ENCODE peak calls at places on chromosomes 7 and 10, in six cellular contexts. J is neural progenitor cell, I is GM23338, L is thoracic aorta, C is Panc1, K is ovary. T is an unnamed sample.
A peak's percentile ranks its signal among the peaks of the same experiment; 100 is the strongest.

GRCh38 chr7:33418251-33418701 is 288.9 kb downstream of the BBS9 start:
- DNase-seq in J (peak; percentile 68), I (peak; percentile 66), L (no peak), C (no peak), K (no peak), T (no peak)

GRCh38 chr7:33692956-33693355 is 212.4 kb upstream of the BMPER start:
- DNase-seq in J (no peak), I (no peak), L (no peak), C (no peak), K (no peak), T (no peak)

GRCh38 chr7:4479367-4480039 is 202.6 kb upstream of the FOXK1 start:
- DNase-seq in J (peak; percentile 78), I (peak; percentile 94), L (no peak), C (peak; percentile 18), K (no peak), T (no peak)

GRCh38 chr10:71742301-71743098 is 22.9 kb upstream of the C10orf105 start:
- DNase-seq in J (no peak), I (no peak), L (no peak), C (no peak), K (no peak), T (no peak)

GRCh38 chr10:1589257-1589656 is 148.1 kb downstream of the ADARB2 start:
- DNase-seq in J (no peak), I (no peak), L (no peak), C (no peak), K (no peak), T (no peak)

GRCh38 chr10:112677689-112678088 is 230.7 kb downstream of the VTI1A start:
- DNase-seq in J (no peak), I (no peak), L (no peak), C (no peak), K (no peak), T (no peak)

GRCh38 chr10:29559996-29560395 is 74.8 kb downstream of the SVIL start:
- DNase-seq in J (no peak), I (no peak), L (no peak), C (no peak), K (no peak), T (no peak)

GRCh38 chr7:539731-540411 is 20.2 kb upstream of the PDGFA start:
- DNase-seq in J (no peak), I (no peak), L (no peak), C (no peak), K (no peak), T (no peak)

GRCh38 chr10:132068431-132069121 is 2.8 kb downstream of the JAKMIP3 start:
- DNase-seq in J (no peak), I (no peak), L (no peak), C (no peak), K (no peak), T (no peak)

GRCh38 chr7:63012633-63013183 is 985.9 kb upstream of the ZNF722 start:
- DNase-seq in J (no peak), I (no peak), L (no peak), C (no peak), K (no peak), T (no peak)

GRCh38 chr7:18495412-18496335 is at the start of gene HDAC9:
- DNase-seq in J (peak; percentile 83), I (peak; percentile 90), L (no peak), C (no peak), K (no peak), T (peak; percentile 69)

GRCh38 chr10:119445311-119445934 is 97.1 kb downstream of the RGS10 start:
- DNase-seq in J (peak; percentile 88), I (peak; percentile 92), L (no peak), C (peak; percentile 64), K (peak; percentile 78), T (peak; percentile 87)

DNA sequence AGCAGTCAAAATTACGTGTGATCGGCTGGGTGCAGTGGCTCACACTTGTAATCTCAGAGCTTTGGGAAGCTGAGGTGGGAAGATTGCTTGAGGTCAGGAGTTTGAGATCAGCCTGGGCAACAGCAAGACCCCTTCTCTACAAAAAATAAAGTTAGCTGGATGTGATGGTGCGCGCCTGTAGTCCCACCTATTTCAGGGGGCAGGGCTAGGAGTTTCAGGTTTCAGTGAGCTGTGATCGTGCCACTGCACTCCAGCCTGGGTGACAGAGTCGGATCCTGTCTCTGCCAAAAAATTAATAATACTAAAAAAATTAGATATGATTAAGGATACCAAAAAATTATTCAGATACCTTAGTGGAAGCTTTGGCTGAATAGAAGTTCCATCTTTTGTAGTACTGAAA is 136.4 kb downstream of the SDK1 start:
- DNase-seq in J (no peak), I (no peak), L (no peak), C (no peak), K (no peak), T (no peak)
- H3K4me3 ChIP-seq in J (no peak overlapping the region), I (no peak overlapping the region), L (no peak overlapping the region), C (peak overlapping the region; percentile 41), K (no peak overlapping the region), T (no peak overlapping the region)

DNA sequence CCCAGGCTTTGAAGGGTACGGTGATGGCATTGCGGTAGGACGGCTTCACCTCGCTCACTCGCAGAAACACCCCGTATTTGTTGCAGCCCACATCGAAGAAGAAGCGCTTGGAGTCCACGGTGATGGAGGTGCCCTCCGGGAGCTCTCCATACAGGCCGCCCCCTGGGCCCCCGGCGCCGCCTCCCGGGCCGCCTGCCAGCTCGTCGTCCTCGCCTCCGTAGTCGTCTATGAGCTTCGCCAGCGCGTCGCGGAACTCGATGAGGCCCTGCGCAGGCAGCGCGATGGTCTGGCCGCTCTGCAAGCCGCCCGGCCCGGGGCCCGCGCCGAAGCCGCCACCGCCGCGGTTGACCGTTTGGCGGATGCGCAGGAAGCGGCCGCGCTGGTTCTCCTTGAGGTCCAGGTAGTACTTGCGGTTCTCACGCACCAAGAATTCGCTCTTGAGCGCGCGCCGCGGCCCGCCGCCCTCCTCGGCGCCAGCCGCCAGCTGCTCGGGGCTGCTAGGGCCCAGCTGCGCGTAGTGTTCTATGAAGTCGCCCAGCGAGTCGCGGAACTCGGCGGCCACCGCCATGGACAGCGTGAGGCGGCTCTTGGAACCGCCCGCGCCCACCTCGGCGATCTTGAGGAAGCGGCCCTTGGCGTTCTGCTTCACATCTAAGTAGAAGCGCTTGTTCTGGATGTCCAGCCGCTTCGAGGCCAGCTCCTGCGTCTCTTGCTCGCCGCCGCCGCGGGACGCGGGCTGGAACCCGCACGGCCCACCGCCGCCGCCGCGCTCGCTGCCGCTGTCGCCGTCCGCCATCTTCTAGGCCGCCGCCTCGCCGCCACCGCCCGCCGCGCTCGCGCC is 557 bp downstream of the PURB start:
- DNase-seq in J (peak; percentile 77), I (peak; percentile 57), L (no peak), C (no peak), K (peak; percentile 30), T (peak; percentile 41)
- TF ChIP-seq CTCF in J (no peak), I (no peak), L (no peak), C (no peak), K (no peak), T (no peak)

DNA sequence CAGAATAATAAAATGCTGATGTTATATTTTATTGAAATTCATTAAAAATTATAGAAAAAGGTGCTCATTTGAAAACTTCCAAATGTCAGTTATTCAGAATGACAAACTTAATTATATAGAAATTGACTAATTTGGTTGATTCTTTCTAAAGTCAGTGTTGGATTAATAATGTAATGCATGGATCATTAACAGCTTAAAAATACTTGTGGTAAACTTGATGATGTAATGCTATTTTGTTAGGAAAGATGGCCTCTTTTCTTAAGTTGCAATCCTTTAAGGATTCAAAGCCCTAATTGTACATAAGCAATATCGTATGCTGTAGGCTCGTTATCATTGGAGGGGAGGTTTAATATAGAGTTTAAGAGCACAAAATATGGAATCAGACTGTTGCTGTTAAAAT is 141.2 kb downstream of the ZEB1 start:
- DNase-seq in J (no peak), I (no peak), L (no peak), C (no peak), K (no peak), T (no peak)
- H3K27me3 ChIP-seq in J (no peaks in the 10 kb centered on the region), I (no peaks in the 10 kb centered on the region), L (no peaks in the 10 kb centered on the region), C (no peaks in the 10 kb centered on the region), K (no peaks in the 10 kb centered on the region), T (no peaks in the 10 kb centered on the region)

GRCh38 chr7:29488977-29489376 is 74.7 kb upstream of the PRR15 start:
- DNase-seq in J (no peak), I (no peak), L (no peak), C (no peak), K (no peak), T (no peak)
- H3K4me3 ChIP-seq in J (no peak overlapping the region), I (no peak overlapping the region), L (peak overlapping the region; percentile 46), C (no peak overlapping the region), K (no peak overlapping the region), T (no peak overlapping the region)

GRCh38 chr10:69588358-69588757 is 15.1 kb upstream of the NEUROG3 start:
- DNase-seq in J (no peak), I (peak; percentile 43), L (no peak), C (no peak), K (no peak), T (no peak)
- TF ChIP-seq CTCF in J (no peak), I (peak; percentile 42), L (no peak), C (no peak), K (no peak), T (no peak)

GRCh38 chr10:49388161-49388560 is 7.7 kb downstream of the DRGX start:
- DNase-seq in J (no peak), I (no peak), L (no peak), C (no peak), K (no peak), T (no peak)

GRCh38 chr10:49387029-49387428 is 8.9 kb downstream of the DRGX start:
- DNase-seq in J (no peak), I (no peak), L (no peak), C (no peak), K (no peak), T (no peak)

GRCh38 chr10:49393301-49393700 is 2.6 kb downstream of the DRGX start:
- DNase-seq in J (no peak), I (no peak), L (no peak), C (no peak), K (no peak), T (no peak)

GRCh38 chr10:49385939-49386922 is 9.7 kb downstream of the DRGX start:
- DNase-seq in J (no peak), I (no peak), L (no peak), C (no peak), K (no peak), T (no peak)

GRCh38 chr10:49389331-49389920 is 6.5 kb downstream of the DRGX start:
- DNase-seq in J (no peak), I (no peak), L (no peak), C (no peak), K (no peak), T (no peak)
- H3K27me3 ChIP-seq in J (peaks cover 65% of the 10 kb centered on the region), I (peaks cover 39% of the 10 kb centered on the region), L (no peaks in the 10 kb centered on the region), C (peaks cover 31% of the 10 kb centered on the region), K (peaks cover 4% of the 10 kb centered on the region), T (peaks cover 17% of the 10 kb centered on the region)

DNA sequence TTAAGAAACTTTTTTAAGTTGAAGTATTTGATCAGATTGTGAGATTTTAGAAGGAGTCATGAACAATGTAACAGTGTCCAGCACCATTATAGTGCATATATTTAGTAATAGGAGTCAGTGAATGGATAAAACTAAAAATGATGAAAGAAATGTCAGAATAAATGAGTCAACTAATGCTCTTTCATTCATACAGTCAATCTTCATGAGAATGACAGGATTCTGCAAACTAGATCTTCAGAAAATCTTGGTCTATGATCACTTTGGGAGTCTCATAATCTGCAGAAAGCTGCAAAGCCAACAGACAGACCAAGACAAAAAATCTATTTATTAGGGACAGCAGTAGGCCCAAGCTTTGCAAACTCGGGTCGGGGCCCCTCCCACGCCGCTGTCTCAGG is 710 bp downstream of the RNLS start:
- DNase-seq in J (no peak), I (no peak), L (no peak), C (no peak), K (no peak), T (no peak)
- H3K4me3 ChIP-seq in J (peak overlapping the region; percentile 53), I (peak overlapping the region; percentile 81), L (peak overlapping the region; percentile 84), C (peak overlapping the region; percentile 74), K (peak overlapping the region; percentile 65), T (peak overlapping the region; percentile 87)